ENCODE peak calls at places on chromosome 22, in eight cellular contexts. L is left ventricle myocardium inferior; D is tibial nerve; K is CD4-positive, alpha-beta memory T cell; W is stomach; Y is adipocyte; Z is mesendoderm; T is CD8-positive, alpha-beta memory T cell. B is an unnamed sample. For H3K4me1, the result is how much of the 10 kb centered on the place peaks cover.

GRCh38 chr22:40602231-40602630 is 34.3 kb downstream of the MRTFA start:
- DNase-seq in Z (no peak), T (no peak), Y (no peak), W (no peak), L (no peak), K (no peak), D (no peak), B (no peak)

GRCh38 chr22:40718250-40719204 is 39.2 kb downstream of the MCHR1 start:
- DNase-seq in K (no peak), T (no peak), W (no peak), Y (no peak), L (no peak), D (no peak), Z (no peak), B (no peak)

GRCh38 chr22:20796731-20797130 is 22.8 kb downstream of the SERPIND1 start:
- DNase-seq in W (no peak), T (no peak), Z (no peak), D (no peak), Y (no peak), K (no peak), L (no peak), B (no peak)

GRCh38 chr22:50199836-50200332 is 927 bp upstream of the SELENOO start:
- DNase-seq in W (peak), T (no peak), D (no peak), Z (peak), L (no peak), K (no peak), Y (peak), B (no peak)

GRCh38 chr22:49514656-49515055 is 313.0 kb downstream of the BRD1 start:
- DNase-seq in Y (no peak), Z (no peak), K (no peak), L (no peak), W (peak), T (no peak), D (no peak), B (no peak)

GRCh38 chr22:50399751-50400331 is 56.7 kb downstream of the PPP6R2 start:
- DNase-seq in T (no peak), K (peak), W (peak), L (no peak), D (no peak), Y (peak), Z (peak), B (peak)

GRCh38 chr22:41620646-41621098 is at the start of gene DESI1:
- DNase-seq in K (no peak), Z (peak), L (no peak), T (no peak), W (no peak), D (no peak), Y (peak), B (no peak)

GRCh38 chr22:49929553-49929979 is 11.1 kb downstream of the CRELD2 start:
- DNase-seq in D (no peak), L (peak), Y (peak), Z (no peak), K (peak), T (peak), W (peak), B (peak)

GRCh38 chr22:36323855-36324331 is 63.9 kb downstream of the MYH9 start:
- DNase-seq in W (no peak), D (no peak), K (no peak), Y (no peak), T (no peak), Z (no peak), L (peak), B (peak)

GRCh38 chr22:20798974-20799373 is 25.1 kb downstream of the SERPIND1 start:
- DNase-seq in T (no peak), Y (no peak), K (no peak), L (no peak), Z (no peak), W (no peak), D (no peak), B (no peak)

GRCh38 chr22:41974691-41975290 is 5.5 kb downstream of the SEPTIN3 start:
- DNase-seq in L (no peak), Y (no peak), T (no peak), W (no peak), Z (no peak), D (no peak), K (no peak), B (no peak)

GRCh38 chr22:39513791-39514190 is 6.6 kb upstream of the ATF4 start:
- DNase-seq in Y (no peak), Z (no peak), L (no peak), W (no peak), K (no peak), D (no peak), T (no peak), B (no peak)

GRCh38 chr22:22099833-22100812 is 117.5 kb upstream of the TOP3B start:
- DNase-seq in W (no peak), Z (peak), K (no peak), D (no peak), Y (no peak), L (no peak), T (no peak), B (no peak)

GRCh38 chr22:31977141-31977781 is 32.9 kb downstream of the YWHAH start:
- DNase-seq in D (peak), Y (peak), Z (peak), T (peak), L (peak), K (peak), W (peak), B (peak)

GRCh38 chr22:19713650-19714319 is 518 bp upstream of the SEPTIN5 start:
- DNase-seq in D (no peak), K (no peak), Y (no peak), W (no peak), L (peak), T (no peak), Z (no peak), B (no peak)
- H3K4me1 ChIP-seq in D (under half), K (under half), Y (under half), W (under half), L (half or more), T (under half), Z (under half), B (under half)

DNA sequence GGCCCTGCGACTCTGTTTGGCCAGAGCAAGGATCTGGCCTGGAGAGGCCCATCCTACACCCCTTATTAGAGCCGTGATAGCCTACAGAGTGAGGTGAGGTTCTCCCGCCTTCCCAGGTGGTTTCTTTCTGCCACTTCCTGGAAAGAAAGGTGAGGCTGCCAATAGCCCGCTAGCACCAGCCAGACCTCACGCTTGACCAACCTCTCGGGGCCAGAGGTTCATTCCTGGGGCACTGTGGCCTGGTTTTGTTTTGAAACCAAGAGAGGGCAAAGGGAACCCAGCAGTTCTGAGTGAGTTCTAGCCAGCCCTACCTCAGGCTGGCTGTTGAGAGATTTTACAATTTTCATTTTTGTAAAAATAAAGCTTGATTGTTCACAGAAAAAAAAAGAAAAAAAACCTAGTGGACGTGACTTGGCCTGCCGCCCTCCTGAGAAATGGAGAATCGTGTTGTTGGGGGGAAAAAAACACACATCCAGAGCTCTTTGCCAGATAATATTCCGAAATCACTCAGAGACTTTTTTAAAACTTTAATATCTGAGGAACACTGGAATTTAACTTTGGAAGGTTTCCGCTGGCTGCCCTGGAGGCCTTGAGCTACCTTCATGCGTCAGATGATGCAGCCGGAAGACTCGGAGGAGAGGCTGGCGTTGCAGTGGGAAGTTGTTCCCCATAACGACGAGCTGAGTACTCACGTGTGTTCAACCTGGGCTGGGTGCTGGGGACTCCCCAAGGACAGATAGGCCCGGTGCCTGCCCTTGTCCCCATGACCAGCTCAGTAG is 84.5 kb downstream of the BCR start:
- DNase-seq in W (peak), L (no peak), K (no peak), Z (no peak), Y (no peak), T (no peak), D (peak), B (no peak)
- H3K4me1 ChIP-seq in W (under half), L (under half), K (under half), Z (under half), Y (under half), T (under half), D (under half), B (under half)

GRCh38 chr22:46800102-46800857 is 37.8 kb downstream of the TBC1D22A start:
- DNase-seq in W (no peak), K (no peak), D (no peak), L (no peak), Z (no peak), Y (no peak), T (no peak), B (no peak)
- H3K4me1 ChIP-seq in W (under half), K (under half), D (under half), L (under half), Z (under half), Y (under half), T (under half), B (under half)

DNA sequence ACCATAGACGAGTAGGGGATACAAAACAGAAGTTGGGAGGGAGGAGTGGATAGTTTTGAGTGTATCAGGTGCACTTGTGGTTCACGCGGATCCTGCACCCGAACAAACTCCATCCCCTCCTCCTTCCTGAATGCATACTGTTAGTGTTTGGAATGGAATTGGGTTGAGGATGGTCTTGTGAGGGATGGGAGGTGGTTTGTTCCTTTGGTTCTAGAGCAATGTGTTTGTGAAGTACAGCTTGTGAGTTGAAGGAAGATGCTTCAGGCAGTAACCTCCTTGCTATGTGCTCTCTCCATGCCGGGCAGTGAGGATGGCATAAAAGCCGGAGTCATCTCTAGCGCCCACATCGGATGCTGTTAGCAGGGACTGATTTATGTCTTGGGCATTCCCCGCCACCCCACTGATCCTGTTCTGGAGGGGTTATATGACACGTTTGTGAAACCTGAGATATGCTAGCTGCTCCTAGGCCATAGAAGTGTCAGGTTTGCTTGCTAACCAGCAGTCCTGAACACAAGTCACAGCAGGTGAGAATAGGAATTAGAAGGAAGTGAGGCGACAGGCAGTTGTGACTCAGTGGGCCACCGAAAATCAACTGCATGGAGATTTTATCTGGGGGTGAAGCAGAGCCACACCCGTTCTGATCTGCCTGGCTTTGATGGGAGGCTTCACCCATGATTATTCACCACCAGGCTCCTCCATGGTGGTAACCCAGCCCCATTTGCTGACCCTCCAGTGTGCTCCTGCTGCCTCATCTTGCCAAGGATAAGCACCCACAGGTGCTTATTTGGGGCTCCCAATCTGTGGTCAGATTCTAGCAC is 2.2 kb downstream of the BCR start:
- DNase-seq in Z (peak), Y (peak), W (no peak), K (peak), T (peak), D (no peak), L (no peak), B (no peak)
- H3K4me1 ChIP-seq in Z (under half), Y (under half), W (half or more), K (half or more), T (half or more), D (half or more), L (half or more), B (half or more)

GRCh38 chr22:37808294-37808657 is 542 bp downstream of the GCAT start:
- DNase-seq in K (no peak), Z (no peak), W (no peak), Y (peak), D (no peak), T (no peak), L (no peak), B (no peak)
- H3K4me1 ChIP-seq in K (under half), Z (under half), W (half or more), Y (under half), D (under half), T (under half), L (under half), B (under half)

GRCh38 chr22:46239261-46240048 is 10.6 kb downstream of the CDPF1 start:
- DNase-seq in D (no peak), Y (no peak), W (no peak), T (no peak), K (peak), L (no peak), Z (no peak), B (no peak)

GRCh38 chr22:46240506-46240905 is 9.6 kb downstream of the CDPF1 start:
- DNase-seq in L (no peak), Y (no peak), T (no peak), D (no peak), W (no peak), Z (no peak), K (no peak), B (no peak)

GRCh38 chr22:46240917-46241316 is 9.2 kb downstream of the CDPF1 start:
- DNase-seq in W (no peak), Z (no peak), T (no peak), D (no peak), L (no peak), K (no peak), Y (no peak), B (no peak)

GRCh38 chr22:46241397-46242007 is 8.6 kb downstream of the CDPF1 start:
- DNase-seq in Z (no peak), D (no peak), L (no peak), Y (no peak), W (no peak), K (no peak), T (no peak), B (no peak)

GRCh38 chr22:46240073-46240472 is 10.0 kb downstream of the CDPF1 start:
- DNase-seq in Z (no peak), L (no peak), W (no peak), K (no peak), Y (no peak), D (no peak), T (no peak), B (no peak)
- H3K4me1 ChIP-seq in Z (under half), L (half or more), W (under half), K (under half), Y (under half), D (under half), T (under half), B (under half)

GRCh38 chr22:29379258-29379657 is 9.1 kb downstream of the AP1B1 start:
- DNase-seq in L (no peak), W (no peak), D (no peak), T (no peak), Z (no peak), K (no peak), Y (no peak), B (no peak)
- H3K4me1 ChIP-seq in L (under half), W (half or more), D (under half), T (under half), Z (under half), K (under half), Y (under half), B (under half)

GRCh38 chr22:18029686-18030267 is 5.4 kb upstream of the MICAL3 start:
- DNase-seq in L (no peak), Z (no peak), Y (no peak), W (no peak), K (no peak), D (no peak), T (no peak), B (no peak)

GRCh38 chr22:18034076-18034475 is 9.7 kb upstream of the MICAL3 start:
- DNase-seq in W (no peak), K (no peak), L (no peak), Z (no peak), Y (no peak), T (no peak), D (no peak), B (no peak)

GRCh38 chr22:18032455-18033101 is 8.2 kb upstream of the MICAL3 start:
- DNase-seq in W (no peak), K (no peak), L (no peak), Y (peak), T (no peak), Z (no peak), D (no peak), B (no peak)

GRCh38 chr22:18033204-18033998 is 9.0 kb upstream of the MICAL3 start:
- DNase-seq in Y (peak), L (no peak), W (no peak), K (no peak), T (no peak), Z (no peak), D (no peak), B (no peak)

GRCh38 chr22:18031670-18032454 is 7.5 kb upstream of the MICAL3 start:
- DNase-seq in W (no peak), Z (peak), Y (peak), K (no peak), T (no peak), D (no peak), L (peak), B (no peak)
- H3K4me1 ChIP-seq in W (under half), Z (under half), Y (under half), K (under half), T (under half), D (under half), L (under half), B (under half)

B was measured in heart right ventricle.